ENCODE peak calls at places on chromosome 13, in seven cellular contexts. One of them, this sample, is unnamed. For H3K4me1, the result is how much of the 10 kb centered on the place peaks cover.

GRCh38 chr13:112619730-112620639 is 32.0 kb upstream of the TUBGCP3 start:
- DNase-seq in ovary: no peak
- DNase-seq in left lung: peak
- DNase-seq in right cardiac atrium: no peak
- DNase-seq in hepatocyte: peak
- DNase-seq in aorta: no peak
- DNase-seq in heart right ventricle: no peak
- DNase-seq in this sample: peak

GRCh38 chr13:92838786-92839185 is 387.8 kb upstream of the GPC6 start:
- DNase-seq in left lung: no peak
- DNase-seq in aorta: no peak
- DNase-seq in ovary: no peak
- DNase-seq in hepatocyte: no peak
- DNase-seq in heart right ventricle: no peak
- DNase-seq in right cardiac atrium: no peak
- DNase-seq in this sample: no peak

GRCh38 chr13:25085125-25085742 is 10.7 kb upstream of the PABPC3 start:
- DNase-seq in right cardiac atrium: no peak
- DNase-seq in left lung: no peak
- DNase-seq in hepatocyte: peak
- DNase-seq in ovary: no peak
- DNase-seq in aorta: no peak
- DNase-seq in heart right ventricle: no peak
- DNase-seq in this sample: no peak

GRCh38 chr13:50762969-50763568 is 80.4 kb downstream of the DLEU7 start:
- DNase-seq in ovary: no peak
- DNase-seq in heart right ventricle: no peak
- DNase-seq in hepatocyte: no peak
- DNase-seq in left lung: no peak
- DNase-seq in aorta: no peak
- DNase-seq in right cardiac atrium: no peak
- DNase-seq in this sample: no peak

GRCh38 chr13:33150146-33150545 is 133.9 kb downstream of the KL start:
- DNase-seq in right cardiac atrium: no peak
- DNase-seq in left lung: no peak
- DNase-seq in ovary: no peak
- DNase-seq in hepatocyte: no peak
- DNase-seq in heart right ventricle: no peak
- DNase-seq in aorta: no peak
- DNase-seq in this sample: no peak

GRCh38 chr13:51797664-51798488 is 6.1 kb downstream of the DHRS12 start:
- DNase-seq in left lung: no peak
- DNase-seq in ovary: no peak
- DNase-seq in aorta: no peak
- DNase-seq in heart right ventricle: no peak
- DNase-seq in right cardiac atrium: no peak
- DNase-seq in hepatocyte: peak
- DNase-seq in this sample: no peak

GRCh38 chr13:113209336-113209879 is at the start of gene CUL4A:
- DNase-seq in heart right ventricle: peak
- DNase-seq in hepatocyte: peak
- DNase-seq in ovary: peak
- DNase-seq in left lung: peak
- DNase-seq in aorta: peak
- DNase-seq in right cardiac atrium: peak
- DNase-seq in this sample: no peak

GRCh38 chr13:98222081-98222554 is 45.0 kb upstream of the RNF113B start:
- DNase-seq in hepatocyte: no peak
- DNase-seq in aorta: no peak
- DNase-seq in right cardiac atrium: no peak
- DNase-seq in ovary: no peak
- DNase-seq in left lung: no peak
- DNase-seq in heart right ventricle: no peak
- DNase-seq in this sample: no peak

GRCh38 chr13:23558675-23559536 is 11.3 kb upstream of the TNFRSF19 start:
- DNase-seq in left lung: peak
- DNase-seq in hepatocyte: peak
- DNase-seq in ovary: peak
- DNase-seq in right cardiac atrium: peak
- DNase-seq in heart right ventricle: peak
- DNase-seq in aorta: peak
- DNase-seq in this sample: no peak

GRCh38 chr13:98752111-98752941 is at the start of gene SLC15A1:
- DNase-seq in ovary: no peak
- DNase-seq in aorta: no peak
- DNase-seq in left lung: no peak
- DNase-seq in hepatocyte: peak
- DNase-seq in heart right ventricle: no peak
- DNase-seq in right cardiac atrium: no peak
- DNase-seq in this sample: no peak

GRCh38 chr13:79295906-79296564 is 110.0 kb downstream of the RBM26 start:
- DNase-seq in right cardiac atrium: no peak
- DNase-seq in left lung: no peak
- DNase-seq in ovary: no peak
- DNase-seq in hepatocyte: peak
- DNase-seq in heart right ventricle: no peak
- DNase-seq in aorta: no peak
- DNase-seq in this sample: no peak

GRCh38 chr13:90868321-90868920 is 479.1 kb upstream of the MIR17HG start:
- DNase-seq in aorta: no peak
- DNase-seq in ovary: no peak
- DNase-seq in left lung: no peak
- DNase-seq in hepatocyte: peak
- DNase-seq in right cardiac atrium: peak
- DNase-seq in heart right ventricle: no peak
- DNase-seq in this sample: no peak

GRCh38 chr13:68046900-68047299 is 816.8 kb upstream of the PCDH9 start:
- DNase-seq in heart right ventricle: no peak
- DNase-seq in hepatocyte: no peak
- DNase-seq in aorta: no peak
- DNase-seq in left lung: no peak
- DNase-seq in ovary: no peak
- DNase-seq in right cardiac atrium: no peak
- DNase-seq in this sample: no peak

GRCh38 chr13:80499536-80500280 is 158.8 kb upstream of the SPRY2 start:
- DNase-seq in ovary: no peak
- DNase-seq in heart right ventricle: no peak
- DNase-seq in hepatocyte: no peak
- DNase-seq in left lung: no peak
- DNase-seq in aorta: no peak
- DNase-seq in right cardiac atrium: no peak
- DNase-seq in this sample: no peak

GRCh38 chr13:86976521-86977324 is 694.4 kb upstream of the SLITRK5 start:
- DNase-seq in ovary: no peak
- DNase-seq in heart right ventricle: no peak
- DNase-seq in hepatocyte: no peak
- DNase-seq in aorta: no peak
- DNase-seq in left lung: no peak
- DNase-seq in right cardiac atrium: no peak
- DNase-seq in this sample: no peak

GRCh38 chr13:27442797-27443196 is 7.6 kb downstream of the MTIF3 start:
- DNase-seq in aorta: no peak
- DNase-seq in heart right ventricle: no peak
- DNase-seq in right cardiac atrium: no peak
- DNase-seq in hepatocyte: peak
- DNase-seq in ovary: no peak
- DNase-seq in left lung: no peak
- DNase-seq in this sample: no peak

GRCh38 chr13:107993239-107993948 is 221.9 kb downstream of the LIG4 start:
- DNase-seq in aorta: no peak
- DNase-seq in left lung: no peak
- DNase-seq in right cardiac atrium: no peak
- DNase-seq in hepatocyte: no peak
- DNase-seq in ovary: no peak
- DNase-seq in heart right ventricle: no peak
- DNase-seq in this sample: no peak

GRCh38 chr13:24080134-24080533 is 80.4 kb upstream of the SPATA13 start:
- DNase-seq in hepatocyte: no peak
- DNase-seq in aorta: no peak
- DNase-seq in ovary: no peak
- DNase-seq in left lung: no peak
- DNase-seq in right cardiac atrium: no peak
- DNase-seq in heart right ventricle: no peak
- DNase-seq in this sample: no peak

GRCh38 chr13:26340812-26341211 is 86.9 kb downstream of the CDK8 start:
- DNase-seq in hepatocyte: no peak
- DNase-seq in right cardiac atrium: no peak
- DNase-seq in aorta: no peak
- DNase-seq in ovary: no peak
- DNase-seq in left lung: no peak
- DNase-seq in heart right ventricle: no peak
- DNase-seq in this sample: no peak

GRCh38 chr13:30422056-30422914 is at the start of gene UBE2L5:
- DNase-seq in left lung: peak
- DNase-seq in heart right ventricle: peak
- DNase-seq in hepatocyte: peak
- DNase-seq in aorta: peak
- DNase-seq in right cardiac atrium: peak
- DNase-seq in ovary: peak
- DNase-seq in this sample: no peak

GRCh38 chr13:97855570-97855970 is 97.9 kb upstream of the IPO5 start:
- DNase-seq in left lung: no peak
- DNase-seq in ovary: peak
- DNase-seq in hepatocyte: peak
- DNase-seq in right cardiac atrium: peak
- DNase-seq in aorta: no peak
- DNase-seq in heart right ventricle: peak
- DNase-seq in this sample: peak

GRCh38 chr13:40762849-40763248 is 8.1 kb downstream of the MRPS31 start:
- DNase-seq in aorta: no peak
- DNase-seq in hepatocyte: no peak
- DNase-seq in left lung: no peak
- DNase-seq in heart right ventricle: no peak
- DNase-seq in right cardiac atrium: no peak
- DNase-seq in ovary: no peak
- DNase-seq in this sample: no peak
- H3K4me1 ChIP-seq in aorta: under half
- H3K4me1 ChIP-seq in hepatocyte: under half
- H3K4me1 ChIP-seq in left lung: under half
- H3K4me1 ChIP-seq in heart right ventricle: under half
- H3K4me1 ChIP-seq in right cardiac atrium: under half
- H3K4me1 ChIP-seq in ovary: under half
- H3K4me1 ChIP-seq in this sample: under half

DNA sequence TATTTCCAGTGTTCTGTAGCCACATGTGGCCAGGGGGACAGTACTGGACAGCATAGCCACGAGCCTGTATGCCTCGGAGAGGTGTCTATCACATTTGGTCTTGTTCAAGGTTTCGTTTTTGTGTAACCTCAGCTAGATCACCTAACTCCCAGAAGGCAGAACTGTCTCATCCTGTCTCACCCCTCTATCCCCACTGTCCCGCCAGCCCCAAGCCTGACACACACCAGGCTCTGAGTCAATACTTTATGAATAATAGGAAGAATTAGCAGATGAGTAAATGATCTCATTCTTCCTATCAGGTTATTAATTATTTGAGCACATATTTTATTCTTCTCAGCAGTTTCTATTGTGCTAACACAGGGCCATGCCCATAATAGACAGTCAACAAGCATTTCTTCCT is 132.2 kb downstream of the NUFIP1 start:
- DNase-seq in right cardiac atrium: no peak
- DNase-seq in hepatocyte: no peak
- DNase-seq in ovary: no peak
- DNase-seq in left lung: no peak
- DNase-seq in aorta: no peak
- DNase-seq in heart right ventricle: no peak
- DNase-seq in this sample: no peak
- H3K27ac ChIP-seq in right cardiac atrium: no peak
- H3K27ac ChIP-seq in hepatocyte: no peak
- H3K27ac ChIP-seq in ovary: no peak
- H3K27ac ChIP-seq in left lung: no peak
- H3K27ac ChIP-seq in aorta: no peak
- H3K27ac ChIP-seq in heart right ventricle: no peak
- H3K27ac ChIP-seq in this sample: no peak

GRCh38 chr13:110382830-110383229 is 75.7 kb downstream of the COL4A2 start:
- DNase-seq in heart right ventricle: no peak
- DNase-seq in aorta: no peak
- DNase-seq in ovary: no peak
- DNase-seq in hepatocyte: no peak
- DNase-seq in left lung: no peak
- DNase-seq in right cardiac atrium: no peak
- DNase-seq in this sample: no peak
- H3K4me1 ChIP-seq in heart right ventricle: under half
- H3K4me1 ChIP-seq in aorta: under half
- H3K4me1 ChIP-seq in ovary: under half
- H3K4me1 ChIP-seq in hepatocyte: under half
- H3K4me1 ChIP-seq in left lung: under half
- H3K4me1 ChIP-seq in right cardiac atrium: under half
- H3K4me1 ChIP-seq in this sample: under half

GRCh38 chr13:75225288-75225687 is 256.7 kb downstream of the TBC1D4 start:
- DNase-seq in aorta: no peak
- DNase-seq in ovary: no peak
- DNase-seq in heart right ventricle: no peak
- DNase-seq in right cardiac atrium: no peak
- DNase-seq in left lung: no peak
- DNase-seq in hepatocyte: no peak
- DNase-seq in this sample: no peak

GRCh38 chr13:75226092-75226491 is 255.9 kb downstream of the TBC1D4 start:
- DNase-seq in left lung: peak
- DNase-seq in heart right ventricle: no peak
- DNase-seq in ovary: no peak
- DNase-seq in hepatocyte: no peak
- DNase-seq in aorta: no peak
- DNase-seq in right cardiac atrium: no peak
- DNase-seq in this sample: peak

GRCh38 chr13:75231235-75231634 is 250.7 kb downstream of the TBC1D4 start:
- DNase-seq in right cardiac atrium: no peak
- DNase-seq in hepatocyte: no peak
- DNase-seq in ovary: no peak
- DNase-seq in left lung: no peak
- DNase-seq in heart right ventricle: no peak
- DNase-seq in aorta: no peak
- DNase-seq in this sample: no peak

GRCh38 chr13:75223981-75224742 is 257.8 kb downstream of the TBC1D4 start:
- DNase-seq in aorta: no peak
- DNase-seq in hepatocyte: no peak
- DNase-seq in right cardiac atrium: no peak
- DNase-seq in heart right ventricle: no peak
- DNase-seq in ovary: no peak
- DNase-seq in left lung: no peak
- DNase-seq in this sample: no peak

DNA sequence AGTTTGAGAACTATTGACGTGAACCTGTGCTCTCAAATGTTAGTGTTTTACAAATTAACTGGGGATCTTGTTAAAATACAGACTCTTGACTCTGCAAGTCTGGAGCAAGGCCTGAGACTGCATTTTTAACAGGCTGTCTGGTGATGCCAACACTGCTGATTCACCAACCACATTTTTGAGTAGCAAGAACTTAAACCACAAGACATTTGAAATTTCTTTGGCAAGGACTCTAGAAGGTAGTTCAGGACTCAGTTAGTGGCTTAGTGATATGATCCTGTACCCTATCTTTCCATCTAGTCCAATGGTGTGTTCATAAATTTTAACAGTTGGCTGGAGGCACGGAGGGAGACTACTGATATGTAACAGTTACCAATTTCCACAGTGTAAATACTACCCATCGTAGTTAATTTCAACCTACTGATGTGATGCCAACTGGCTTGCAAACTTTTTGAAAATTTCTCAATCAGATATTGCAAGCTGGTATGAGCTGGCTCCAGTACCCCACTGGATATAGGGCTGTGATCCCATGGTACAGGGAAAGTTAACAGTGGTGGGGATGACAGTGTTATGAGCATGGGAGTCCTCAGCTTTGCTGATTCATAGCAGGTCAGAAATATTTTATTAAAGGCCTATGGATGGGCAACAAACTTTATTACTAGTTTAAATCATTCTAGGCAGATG is 255.1 kb downstream of the TBC1D4 start:
- DNase-seq in ovary: no peak
- DNase-seq in heart right ventricle: no peak
- DNase-seq in right cardiac atrium: no peak
- DNase-seq in hepatocyte: no peak
- DNase-seq in aorta: no peak
- DNase-seq in left lung: no peak
- DNase-seq in this sample: no peak
- H3K27ac ChIP-seq in ovary: no peak
- H3K27ac ChIP-seq in heart right ventricle: no peak
- H3K27ac ChIP-seq in right cardiac atrium: no peak
- H3K27ac ChIP-seq in hepatocyte: no peak
- H3K27ac ChIP-seq in aorta: no peak
- H3K27ac ChIP-seq in left lung: peak
- H3K27ac ChIP-seq in this sample: no peak

This sample was measured in iPS DF 6.9.